ENCODE peak calls at places on chromosomes 2 and 18, in four cellular contexts. H, B, J and A are unnamed samples. For H3K4me1, the result is how much of the 10 kb centered on the place peaks cover.

GRCh38 chr2:67234443-67234842 is 162.7 kb upstream of the ETAA1 start:
- DNase-seq in B (no peak), H (no peak), J (no peak), A (peak)

GRCh38 chr2:39494784-39495251 is 57.7 kb upstream of the MAP4K3 start:
- DNase-seq in H (no peak), B (no peak), J (no peak), A (peak)

GRCh38 chr2:151251012-151251411 is 10.7 kb downstream of the RBM43 start:
- DNase-seq in H (no peak), B (no peak), J (no peak), A (peak)

GRCh38 chr2:95301186-95301585 is 4.0 kb downstream of the KCNIP3 start:
- DNase-seq in H (no peak), B (no peak), J (no peak), A (no peak)

GRCh38 chr2:39730685-39731302 is 48.3 kb downstream of the THUMPD2 start:
- DNase-seq in J (peak), H (no peak), B (no peak), A (peak)

GRCh38 chr18:56563568-56563967 is 74.8 kb downstream of the TXNL1 start:
- DNase-seq in H (no peak), J (peak), B (no peak), A (no peak)

GRCh38 chr2:96937586-96937985 is 48.8 kb downstream of the FAM178B start:
- DNase-seq in J (no peak), H (no peak), B (no peak), A (no peak)

GRCh38 chr2:127953128-127953718 is 67.5 kb upstream of the AMMECR1L start:
- DNase-seq in B (no peak), H (peak), J (no peak), A (peak)

GRCh38 chr2:163312723-163313122 is 423.1 kb downstream of the FIGN start:
- DNase-seq in J (no peak), B (no peak), H (no peak), A (no peak)

GRCh38 chr2:25566694-25567093 is 106.7 kb downstream of the DTNB start:
- DNase-seq in B (no peak), H (peak), J (no peak), A (peak)

GRCh38 chr2:29923110-29923721 is 1.8 kb upstream of the ALK start:
- DNase-seq in B (no peak), H (peak), J (peak), A (peak)

GRCh38 chr2:113962692-113963480 is 73.0 kb downstream of the ACTR3 start:
- DNase-seq in B (no peak), H (no peak), J (no peak), A (peak)

GRCh38 chr2:196563876-196564275 is 75.6 kb upstream of the CCDC150 start:
- DNase-seq in H (no peak), B (no peak), J (no peak), A (no peak)

GRCh38 chr18:48629730-48630324 is 91.0 kb downstream of the CTIF start:
- DNase-seq in B (peak), H (no peak), J (no peak), A (peak)

GRCh38 chr2:127219716-127220090 is 396 bp downstream of the CYP27C1 start:
- DNase-seq in H (no peak), B (no peak), J (no peak), A (no peak)

GRCh38 chr2:150376627-150377335 is 110.7 kb downstream of the RND3 start:
- DNase-seq in J (no peak), H (no peak), B (no peak), A (peak)

GRCh38 chr2:134718956-134719814 is at the start of gene TMEM163:
- DNase-seq in J (peak), H (no peak), B (peak), A (no peak)

GRCh38 chr2:104447831-104448434 is 406.0 kb upstream of the POU3F3 start:
- DNase-seq in B (no peak), H (no peak), J (no peak), A (no peak)

GRCh38 chr2:27024188-27024587 is 8.6 kb upstream of the TMEM214 start:
- DNase-seq in B (no peak), H (no peak), J (no peak), A (no peak)

GRCh38 chr18:70289351-70290330 is 796 bp downstream of the SOCS6 start:
- DNase-seq in J (peak), H (peak), B (no peak), A (peak)

GRCh38 chr2:34261701-34262100 is 662.6 kb upstream of the FAM98A start:
- DNase-seq in H (no peak), J (no peak), B (no peak), A (no peak)

GRCh38 chr2:225400060-225400511 is 576 bp downstream of the NYAP2 start:
- DNase-seq in H (no peak), J (no peak), B (no peak), A (peak)

GRCh38 chr2:53500181-53500580 is 267.4 kb upstream of the CHAC2 start:
- DNase-seq in H (no peak), J (no peak), B (no peak), A (peak)

GRCh38 chr2:44247924-44248323 is 27.4 kb upstream of the SLC3A1 start:
- DNase-seq in H (no peak), J (no peak), B (no peak), A (no peak)

GRCh38 chr2:37643102-37644078 is 28.1 kb downstream of the CDC42EP3 start:
- DNase-seq in H (no peak), J (no peak), B (no peak), A (no peak)

GRCh38 chr2:37645836-37646235 is 25.6 kb downstream of the CDC42EP3 start:
- DNase-seq in H (no peak), B (no peak), J (no peak), A (no peak)

GRCh38 chr2:37645363-37645762 is 26.1 kb downstream of the CDC42EP3 start:
- DNase-seq in H (no peak), J (no peak), B (no peak), A (peak)

GRCh38 chr2:37641582-37642111 is 29.8 kb downstream of the CDC42EP3 start:
- DNase-seq in H (no peak), B (no peak), J (no peak), A (peak)

GRCh38 chr2:37644191-37644590 is 27.3 kb downstream of the CDC42EP3 start:
- DNase-seq in B (no peak), J (no peak), H (no peak), A (no peak)
- H3K4me1 ChIP-seq in B (half or more), J (under half), H (under half), A (under half)

DNA sequence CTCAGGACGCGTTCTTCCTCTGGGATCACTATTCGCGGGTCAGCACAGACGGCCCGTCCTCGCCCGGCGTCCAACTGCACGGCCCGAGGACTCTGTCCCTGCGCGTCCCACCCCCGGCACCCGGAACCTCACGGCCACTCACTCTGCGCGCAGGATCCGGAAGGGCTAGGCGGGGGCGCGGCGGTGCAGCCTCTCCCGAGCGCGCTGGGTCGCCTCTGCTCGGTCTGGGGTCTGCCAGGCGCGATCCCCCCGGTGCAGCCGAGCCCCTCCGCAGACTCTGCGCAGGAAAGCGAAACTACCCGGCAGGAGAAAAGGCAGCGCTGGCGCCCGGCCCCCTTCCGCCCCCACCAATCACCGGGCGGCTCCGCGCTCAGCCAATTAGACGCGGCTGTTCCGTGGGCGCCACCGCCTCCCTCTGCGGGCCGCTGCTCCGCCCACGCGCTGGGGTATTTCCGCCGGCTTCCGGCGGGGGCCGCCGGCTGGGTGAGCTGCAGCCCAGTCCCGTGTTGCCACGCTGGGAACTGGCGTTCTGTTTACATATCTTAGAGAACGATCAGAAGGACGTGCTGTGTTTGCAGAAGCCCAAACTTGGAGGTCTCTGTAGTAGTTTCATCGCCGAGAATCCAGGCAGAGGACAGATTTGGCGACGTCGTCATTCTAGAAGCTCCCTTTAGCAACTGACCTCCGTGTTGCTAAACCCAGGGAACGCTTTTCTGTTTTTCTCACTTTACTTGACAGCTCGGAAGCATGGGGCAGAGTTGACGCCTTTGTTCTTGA is at the start of gene STAT1:
- DNase-seq in B (peak), J (peak), H (peak), A (peak)
- TF ChIP-seq POLR2A in B (peak), J (peak), H (peak), A (peak)

GRCh38 chr2:31140151-31140550 is 1.9 kb upstream of the GALNT14 start:
- DNase-seq in H (no peak), B (no peak), J (no peak), A (no peak)
- H3K4me1 ChIP-seq in H (under half), B (under half), J (under half), A (under half)

GRCh38 chr2:191831410-191831994 is 15.4 kb downstream of the CAVIN2 start:
- DNase-seq in H (no peak), B (no peak), J (no peak), A (no peak)
- TF ChIP-seq POLR2A in H (no peak), B (no peak), J (no peak), A (no peak)

GRCh38 chr2:231673348-231673770 is 35.0 kb upstream of the PTMA start:
- DNase-seq in B (no peak), H (peak), J (peak), A (peak)
- H3K4me1 ChIP-seq in B (half or more), H (half or more), J (under half), A (under half)

GRCh38 chr2:61017003-61017555 is 441 bp upstream of the PEX13 start:
- DNase-seq in J (peak), H (peak), B (peak), A (peak)
- TF ChIP-seq POLR2A in J (peak), H (peak), B (no peak), A (no peak)

DNA sequence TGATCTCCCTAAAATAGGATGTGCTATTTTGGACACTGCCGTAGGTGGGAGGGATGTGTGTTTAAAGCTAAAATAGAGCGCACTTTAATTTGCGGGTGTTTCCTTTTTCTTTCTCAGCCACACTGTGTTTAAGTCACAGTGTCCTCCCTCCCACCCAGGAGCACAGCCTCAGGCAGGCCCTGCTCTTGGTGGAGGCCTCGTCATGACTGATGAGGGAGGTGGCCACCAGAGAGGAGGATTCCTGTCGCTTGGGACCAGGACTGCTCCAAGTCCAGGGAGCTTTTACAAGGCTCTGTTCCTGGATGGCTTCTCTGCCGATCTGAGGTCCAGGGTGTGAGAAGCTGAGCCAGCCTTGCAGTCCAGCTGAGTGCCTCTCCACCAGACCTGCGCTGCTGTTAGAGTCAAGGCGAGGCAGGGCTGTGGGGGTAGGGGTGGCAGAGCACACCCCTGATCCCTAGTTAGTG is 33.5 kb downstream of the INPP4A start:
- DNase-seq in J (no peak), H (no peak), B (peak), A (no peak)
- H3K4me1 ChIP-seq in J (under half), H (under half), B (half or more), A (under half)

DNA sequence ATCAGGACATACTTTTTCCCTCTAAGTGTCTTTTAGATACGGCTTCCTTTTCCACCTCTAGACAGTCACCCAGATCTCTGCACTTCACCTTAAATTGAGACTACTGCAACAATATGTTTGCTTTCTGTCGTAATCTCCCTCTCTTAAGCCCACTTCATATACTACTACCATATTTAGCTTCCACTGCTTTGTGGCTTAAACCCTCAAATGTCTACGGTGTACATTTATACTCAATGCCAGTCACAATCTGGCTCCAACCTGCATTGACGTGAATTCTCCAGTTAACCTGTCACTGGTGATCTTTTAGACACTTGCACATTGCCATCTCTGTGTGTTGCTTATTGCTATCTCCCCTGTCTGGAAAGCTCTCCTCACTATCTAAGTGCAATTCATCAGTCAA is 56.4 kb downstream of the ICOS start:
- DNase-seq in B (no peak), J (no peak), H (no peak), A (no peak)
- TF ChIP-seq POLR2A in B (no peak), J (no peak), H (no peak), A (no peak)

GRCh38 chr18:36088256-36088655 is 20.9 kb upstream of the RPRD1A start:
- DNase-seq in J (no peak), B (no peak), H (no peak), A (no peak)

GRCh38 chr18:36086186-36086585 is 18.8 kb upstream of the RPRD1A start:
- DNase-seq in H (no peak), B (no peak), J (no peak), A (no peak)

GRCh38 chr18:36089001-36089400 is 21.6 kb upstream of the RPRD1A start:
- DNase-seq in H (no peak), J (no peak), B (no peak), A (no peak)

GRCh38 chr18:36083729-36084128 is 16.4 kb upstream of the RPRD1A start:
- DNase-seq in H (no peak), J (no peak), B (no peak), A (no peak)

DNA sequence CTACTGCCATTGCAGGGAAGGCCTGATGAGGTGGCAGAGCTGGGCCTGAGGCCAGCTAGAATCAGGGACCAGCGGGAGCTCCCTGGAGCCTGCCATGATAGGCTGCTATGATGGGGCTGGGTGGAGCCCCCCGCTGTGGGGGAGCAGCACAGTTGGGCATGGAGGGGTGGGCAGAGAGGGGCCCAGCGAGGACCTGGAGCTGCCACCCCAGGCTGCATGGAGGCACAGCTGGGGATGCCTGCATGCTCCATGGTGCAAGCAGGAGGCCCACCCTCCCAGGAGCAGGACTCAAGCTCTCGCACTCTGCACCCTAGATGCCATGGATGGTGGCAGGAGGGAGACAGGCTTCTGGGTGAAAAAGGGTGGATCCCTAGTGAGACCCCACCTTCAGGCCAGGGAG is 17.8 kb upstream of the RPRD1A start:
- DNase-seq in B (no peak), H (no peak), J (no peak), A (no peak)
- H3K4me1 ChIP-seq in B (under half), H (under half), J (under half), A (under half)